ENCODE peak calls at places on chromosome 16, in ten cellular contexts. B, L, R, S, F, V, T, W, D and U are unnamed samples.

GRCh38 chr16:68369697-68370096 is 58.9 kb downstream of the PRMT7 start:
- DNase-seq in B (peak; percentile 57), L (peak; percentile 63), R (no peak), S (no peak), F (no peak), V (peak; percentile 97), T (no peak), W (no peak), D (no peak), U (no peak)

GRCh38 chr16:88380619-88381018 is 2.1 kb upstream of the ZNF469 start:
- DNase-seq in B (no peak), L (no peak), R (no peak), S (no peak), F (no peak), V (no peak), T (no peak), W (no peak), D (no peak), U (no peak)

GRCh38 chr16:87534030-87534653 is 41.3 kb upstream of the ZCCHC14 start:
- DNase-seq in B (no peak), L (no peak), R (no peak), S (no peak), F (no peak), V (no peak), T (no peak), W (no peak), D (no peak), U (no peak)

GRCh38 chr16:84941916-84942315 is 69.4 kb downstream of the ZDHHC7 start:
- DNase-seq in B (no peak), L (no peak), R (no peak), S (no peak), F (peak; percentile 84), V (no peak), T (no peak), W (no peak), D (peak; percentile 60), U (no peak)

GRCh38 chr16:23324727-23325126 is 22.6 kb downstream of the SCNN1B start:
- DNase-seq in B (no peak), L (no peak), R (peak; percentile 89), S (peak; percentile 52), F (no peak), V (no peak), T (no peak), W (no peak), D (no peak), U (no peak)

GRCh38 chr16:28200661-28201060 is 11.1 kb downstream of the XPO6 start:
- DNase-seq in B (no peak), L (no peak), R (no peak), S (no peak), F (no peak), V (no peak), T (no peak), W (no peak), D (no peak), U (no peak)

GRCh38 chr16:84513111-84514065 is 8.9 kb upstream of the MEAK7 start:
- DNase-seq in B (no peak), L (no peak), R (peak; percentile 19), S (no peak), F (peak; percentile 71), V (no peak), T (peak; percentile 34), W (peak; percentile 58), D (no peak), U (no peak)

GRCh38 chr16:48384982-48385271 is 286 bp downstream of the SIAH1 start:
- DNase-seq in B (no peak), L (no peak), R (no peak), S (no peak), F (no peak), V (no peak), T (peak; percentile 55), W (peak; percentile 70), D (no peak), U (no peak)

GRCh38 chr16:18958621-18959578 is 24.8 kb upstream of the TMC7 start:
- DNase-seq in B (no peak), L (no peak), R (no peak), S (no peak), F (no peak), V (peak; percentile 48), T (peak; percentile 44), W (peak; percentile 40), D (peak; percentile 36), U (no peak)

GRCh38 chr16:81618187-81618586 is 160.9 kb upstream of the PLCG2 start:
- DNase-seq in B (no peak), L (no peak), R (no peak), S (no peak), F (no peak), V (no peak), T (no peak), W (no peak), D (no peak), U (no peak)

GRCh38 chr16:14309906-14310305 is 238.8 kb downstream of the MRTFB start:
- DNase-seq in B (peak; percentile 45), L (no peak), R (no peak), S (no peak), F (no peak), V (no peak), T (no peak), W (no peak), D (no peak), U (no peak)

GRCh38 chr16:86862596-86862995 is 284.2 kb downstream of the FOXL1 start:
- DNase-seq in B (no peak), L (no peak), R (no peak), S (no peak), F (no peak), V (no peak), T (no peak), W (no peak), D (no peak), U (no peak)

GRCh38 chr16:29663020-29663828 is at the start of gene SPN:
- DNase-seq in B (peak; percentile 64), L (peak; percentile 82), R (peak; percentile 70), S (no peak), F (no peak), V (peak; percentile 86), T (peak; percentile 74), W (no peak), D (no peak), U (peak; percentile 95)

GRCh38 chr16:87388818-87389134 is 3.4 kb upstream of the MAP1LC3B start:
- DNase-seq in B (no peak), L (no peak), R (no peak), S (no peak), F (no peak), V (no peak), T (no peak), W (no peak), D (no peak), U (no peak)

GRCh38 chr16:87123356-87124001 is 193.7 kb downstream of the C16orf95 start:
- DNase-seq in B (no peak), L (no peak), R (no peak), S (no peak), F (peak; percentile 38), V (no peak), T (no peak), W (no peak), D (peak; percentile 52), U (no peak)

GRCh38 chr16:72042157-72042660 is 12.1 kb upstream of the HP start:
- DNase-seq in B (no peak), L (no peak), R (no peak), S (no peak), F (no peak), V (no peak), T (no peak), W (peak; percentile 18), D (peak; percentile 23), U (no peak)

GRCh38 chr16:58885528-58886170 is 151.5 kb upstream of the GOT2 start:
- DNase-seq in B (no peak), L (no peak), R (no peak), S (no peak), F (no peak), V (peak; percentile 21), T (no peak), W (no peak), D (no peak), U (no peak)

GRCh38 chr16:56401482-56401881 is 23.9 kb downstream of the AMFR start:
- DNase-seq in B (no peak), L (no peak), R (no peak), S (no peak), F (no peak), V (no peak), T (peak; percentile 83), W (peak; percentile 55), D (no peak), U (peak; percentile 18)

GRCh38 chr16:56600398-56600999 is 7.9 kb upstream of the MT2A start:
- DNase-seq in B (no peak), L (no peak), R (no peak), S (no peak), F (peak; percentile 65), V (peak; percentile 38), T (peak; percentile 60), W (peak; percentile 61), D (peak; percentile 60), U (peak; percentile 48)

GRCh38 chr16:53625221-53625620 is 78.4 kb downstream of the RPGRIP1L start:
- DNase-seq in B (no peak), L (no peak), R (no peak), S (no peak), F (no peak), V (no peak), T (no peak), W (no peak), D (no peak), U (no peak)

GRCh38 chr16:79997257-79997656 is 396.7 kb upstream of the MAF start:
- DNase-seq in B (no peak), L (no peak), R (no peak), S (no peak), F (peak; percentile 36), V (no peak), T (peak; percentile 10), W (peak; percentile 31), D (no peak), U (peak; percentile 10)

GRCh38 chr16:10121496-10121895 is 60.7 kb downstream of the GRIN2A start:
- DNase-seq in B (no peak), L (no peak), R (no peak), S (no peak), F (no peak), V (no peak), T (no peak), W (no peak), D (peak; percentile 30), U (no peak)

GRCh38 chr16:56841233-56841632 is 23.8 kb upstream of the SLC12A3 start:
- DNase-seq in B (no peak), L (no peak), R (no peak), S (no peak), F (no peak), V (no peak), T (no peak), W (no peak), D (no peak), U (no peak)

GRCh38 chr16:88691924-88692560 is 5.7 kb upstream of the SNAI3 start:
- DNase-seq in B (peak; percentile 24), L (no peak), R (peak; percentile 91), S (peak; percentile 67), F (no peak), V (peak; percentile 94), T (no peak), W (no peak), D (no peak), U (no peak)

GRCh38 chr16:51648521-51648920 is 497.5 kb upstream of the SALL1 start:
- DNase-seq in B (no peak), L (no peak), R (no peak), S (no peak), F (no peak), V (no peak), T (no peak), W (no peak), D (peak; percentile 30), U (no peak)

GRCh38 chr16:28930652-28931051 is 1.1 kb upstream of the CD19 start:
- DNase-seq in B (peak; percentile 37), L (no peak), R (no peak), S (no peak), F (no peak), V (no peak), T (peak; percentile 86), W (peak; percentile 96), D (no peak), U (no peak)

GRCh38 chr16:75491876-75492275 is 3.4 kb downstream of the CHST6 start:
- DNase-seq in B (no peak), L (no peak), R (no peak), S (no peak), F (peak; percentile 53), V (no peak), T (no peak), W (no peak), D (peak; percentile 61), U (no peak)

GRCh38 chr16:49563666-49564065 is 190.1 kb downstream of the C16orf78 start:
- DNase-seq in B (no peak), L (no peak), R (no peak), S (no peak), F (no peak), V (no peak), T (no peak), W (no peak), D (no peak), U (no peak)